ENCODE peak calls at places on chromosomes 16 and 17, in nine cellular contexts. T is stimulated activated CD4-positive, alpha-beta T cell treated with anti-CD3 and anti-CD28 coated beads, Interleukin-1b, Interleukin-23, amount 100 ng/mL, for 48 hours; X is stimulated activated naive CD4-positive, alpha-beta T cell; W is H1; V is NCI-H1436; N is activated CD4-positive, alpha-beta T cell treated with anti-CD3 and anti-CD28 coated beads, Interleukin-2, amount 10 ng/mL, durations not matched to agents 7 days and 5 days; E is activated naive CD4-positive, alpha-beta T cell treated with anti-CD3 and anti-CD28 coated beads, Interleukin-2, amount 50 U/mL, for 16 hours; M is SW480; Z is GM18507. G is an unnamed sample.

GRCh38 chr17:47184671-47185070 is 4.4 kb downstream of the CDC27 start:
- DNase-seq in E (no peak), N (no peak), M (no peak), T (no peak), W (no peak), Z (no peak), X (no peak), V (no peak), G (no peak)

GRCh38 chr17:61786088-61786487 is 77.2 kb downstream of the BRIP1 start:
- DNase-seq in Z (no peak), E (no peak), T (no peak), X (no peak), V (no peak), W (no peak), M (no peak), N (peak), G (no peak)

GRCh38 chr16:79597277-79597676 is 3.3 kb downstream of the MAF start:
- DNase-seq in X (no peak), V (no peak), E (no peak), T (no peak), Z (no peak), M (no peak), N (no peak), W (no peak), G (no peak)

GRCh38 chr16:14549789-14550153 is 80.3 kb downstream of the PARN start:
- DNase-seq in Z (no peak), E (no peak), X (no peak), M (no peak), V (no peak), W (no peak), T (no peak), N (no peak), G (peak)

GRCh38 chr16:5412721-5413120 is 315.1 kb upstream of the EEF2KMT start:
- DNase-seq in E (no peak), X (no peak), V (no peak), T (no peak), Z (no peak), N (no peak), M (no peak), W (no peak), G (no peak)

GRCh38 chr16:55088098-55088497 is 157.4 kb downstream of the IRX5 start:
- DNase-seq in T (no peak), Z (no peak), V (no peak), X (no peak), W (no peak), E (no peak), M (no peak), N (no peak), G (no peak)

GRCh38 chr17:17761894-17762781 is 74.6 kb downstream of the SREBF1 start:
- DNase-seq in Z (no peak), V (no peak), T (no peak), E (no peak), W (no peak), N (no peak), M (no peak), X (no peak), G (no peak)

GRCh38 chr16:24875466-24875865 is 29.7 kb downstream of the SLC5A11 start:
- DNase-seq in X (no peak), N (no peak), Z (no peak), T (no peak), E (no peak), W (no peak), M (no peak), V (no peak), G (no peak)

GRCh38 chr17:59853168-59853918 is 39.4 kb downstream of the TUBD1 start:
- DNase-seq in Z (no peak), W (no peak), M (peak), E (peak), T (peak), V (no peak), X (peak), N (peak), G (peak)

GRCh38 chr16:31876955-31877828 is 3.6 kb downstream of the ZNF267 start:
- DNase-seq in N (peak), X (no peak), E (peak), Z (peak), V (no peak), W (no peak), M (no peak), T (peak), G (no peak)

GRCh38 chr17:49387374-49388289 is 25.6 kb upstream of the ZNF652 start:
- DNase-seq in V (no peak), Z (no peak), E (no peak), M (no peak), T (no peak), W (no peak), X (no peak), N (no peak), G (no peak)

GRCh38 chr16:72664122-72664479 is 383.8 kb downstream of the ZFHX3 start:
- DNase-seq in M (peak), Z (no peak), V (no peak), E (no peak), N (no peak), W (no peak), X (no peak), T (no peak), G (peak)

GRCh38 chr17:4852504-4853075 is 19.4 kb downstream of the MINK1 start:
- DNase-seq in Z (no peak), X (peak), E (no peak), W (no peak), T (no peak), N (no peak), M (no peak), V (no peak), G (peak)

GRCh38 chr17:44747566-44747965 is 11.2 kb upstream of the ADAM11 start:
- DNase-seq in M (peak), T (no peak), W (no peak), N (no peak), Z (no peak), E (no peak), V (no peak), X (no peak), G (no peak)

GRCh38 chr16:57736419-57737281 is 1.1 kb downstream of the KATNB1 start:
- DNase-seq in W (no peak), M (peak), E (peak), Z (no peak), X (peak), V (no peak), T (peak), N (peak), G (peak)

GRCh38 chr17:80730739-80731138 is 186.1 kb downstream of the RPTOR start:
- DNase-seq in M (no peak), Z (no peak), E (no peak), X (no peak), N (no peak), T (no peak), W (no peak), V (no peak), G (no peak)